ENCODE peak calls at places on chromosomes 16 and 17, in eight cellular contexts. One of them, this sample, is unnamed.
A peak's percentile ranks its signal among the peaks of the same experiment; 100 is the strongest.

GRCh38 chr17:37884516-37884915 is 39.7 kb upstream of the TBC1D3K start:
- DNase-seq in GM23338: peak; percentile 6
- DNase-seq in SK-N-SH: no peak
- DNase-seq in PC-3: no peak
- DNase-seq in PC-9: no peak
- DNase-seq in OCI-LY7: no peak
- DNase-seq in HCT116: no peak
- DNase-seq in hepatocyte: no peak
- DNase-seq in this sample: peak; percentile 80

GRCh38 chr17:65029605-65030308 is 26.8 kb downstream of the GNA13 start:
- DNase-seq in PC-9: no peak
- DNase-seq in HCT116: no peak
- DNase-seq in OCI-LY7: peak; percentile 69
- DNase-seq in GM23338: no peak
- DNase-seq in SK-N-SH: no peak
- DNase-seq in PC-3: no peak
- DNase-seq in hepatocyte: no peak
- DNase-seq in this sample: no peak

GRCh38 chr16:79067600-79067999 is 532.9 kb downstream of the MAF start:
- DNase-seq in PC-9: no peak
- DNase-seq in OCI-LY7: no peak
- DNase-seq in SK-N-SH: no peak
- DNase-seq in hepatocyte: no peak
- DNase-seq in HCT116: no peak
- DNase-seq in PC-3: no peak
- DNase-seq in GM23338: no peak
- DNase-seq in this sample: no peak

GRCh38 chr17:79520134-79520892 is 90.5 kb downstream of the RBFOX3 start:
- DNase-seq in HCT116: no peak
- DNase-seq in PC-3: no peak
- DNase-seq in hepatocyte: no peak
- DNase-seq in OCI-LY7: no peak
- DNase-seq in GM23338: no peak
- DNase-seq in SK-N-SH: peak; percentile 61
- DNase-seq in PC-9: no peak
- DNase-seq in this sample: no peak

GRCh38 chr16:10256855-10257641 is 74.8 kb upstream of the GRIN2A start:
- DNase-seq in OCI-LY7: peak; percentile 67
- DNase-seq in PC-9: peak; percentile 16
- DNase-seq in PC-3: peak; percentile 8
- DNase-seq in hepatocyte: peak; percentile 77
- DNase-seq in GM23338: peak; percentile 80
- DNase-seq in HCT116: no peak
- DNase-seq in SK-N-SH: peak; percentile 86
- DNase-seq in this sample: peak; percentile 38

GRCh38 chr16:1632638-1632970 is 20.4 kb downstream of the CRAMP1 start:
- DNase-seq in PC-3: no peak
- DNase-seq in HCT116: no peak
- DNase-seq in hepatocyte: no peak
- DNase-seq in PC-9: no peak
- DNase-seq in GM23338: no peak
- DNase-seq in OCI-LY7: no peak
- DNase-seq in SK-N-SH: no peak
- DNase-seq in this sample: no peak

GRCh38 chr16:73048292-73049050 is 543 bp upstream of the ZFHX3 start:
- DNase-seq in hepatocyte: peak; percentile 65
- DNase-seq in HCT116: no peak
- DNase-seq in OCI-LY7: no peak
- DNase-seq in GM23338: peak; percentile 72
- DNase-seq in PC-3: peak; percentile 55
- DNase-seq in PC-9: peak; percentile 35
- DNase-seq in SK-N-SH: peak; percentile 73
- DNase-seq in this sample: no peak

GRCh38 chr17:19766421-19767270 is 18.5 kb upstream of the ALDH3A1 start:
- DNase-seq in SK-N-SH: peak; percentile 87
- DNase-seq in GM23338: peak; percentile 79
- DNase-seq in hepatocyte: peak; percentile 85
- DNase-seq in PC-9: peak; percentile 85
- DNase-seq in OCI-LY7: peak; percentile 80
- DNase-seq in HCT116: peak; percentile 41
- DNase-seq in PC-3: peak; percentile 86
- DNase-seq in this sample: peak; percentile 68

GRCh38 chr16:58252716-58253115 is 42.1 kb downstream of the PRSS54 start:
- DNase-seq in OCI-LY7: peak; percentile 9
- DNase-seq in PC-3: no peak
- DNase-seq in PC-9: no peak
- DNase-seq in SK-N-SH: no peak
- DNase-seq in hepatocyte: no peak
- DNase-seq in HCT116: no peak
- DNase-seq in GM23338: peak; percentile 38
- DNase-seq in this sample: no peak

GRCh38 chr17:17134051-17134951 is 71.8 kb downstream of the PLD6 start:
- DNase-seq in GM23338: no peak
- DNase-seq in PC-9: no peak
- DNase-seq in hepatocyte: no peak
- DNase-seq in HCT116: no peak
- DNase-seq in SK-N-SH: no peak
- DNase-seq in PC-3: no peak
- DNase-seq in OCI-LY7: no peak
- DNase-seq in this sample: no peak

GRCh38 chr17:44473367-44473766 is 29.8 kb downstream of the GPATCH8 start:
- DNase-seq in hepatocyte: no peak
- DNase-seq in SK-N-SH: no peak
- DNase-seq in PC-3: no peak
- DNase-seq in HCT116: no peak
- DNase-seq in OCI-LY7: no peak
- DNase-seq in GM23338: no peak
- DNase-seq in PC-9: no peak
- DNase-seq in this sample: no peak

GRCh38 chr17:37570527-37571093 is 38.6 kb downstream of the SYNRG start:
- DNase-seq in PC-9: peak; percentile 72
- DNase-seq in OCI-LY7: peak; percentile 57
- DNase-seq in HCT116: peak; percentile 34
- DNase-seq in GM23338: peak; percentile 83
- DNase-seq in hepatocyte: peak; percentile 66
- DNase-seq in SK-N-SH: peak; percentile 79
- DNase-seq in PC-3: peak; percentile 90
- DNase-seq in this sample: peak; percentile 38

GRCh38 chr16:11398136-11398535 is 52.9 kb downstream of the RMI2 start:
- DNase-seq in GM23338: no peak
- DNase-seq in HCT116: no peak
- DNase-seq in OCI-LY7: no peak
- DNase-seq in hepatocyte: no peak
- DNase-seq in PC-9: no peak
- DNase-seq in SK-N-SH: peak; percentile 16
- DNase-seq in PC-3: no peak
- DNase-seq in this sample: no peak

GRCh38 chr16:11395008-11395948 is 50.0 kb downstream of the RMI2 start:
- DNase-seq in HCT116: no peak
- DNase-seq in hepatocyte: peak; percentile 3
- DNase-seq in PC-3: no peak
- DNase-seq in OCI-LY7: peak; percentile 24
- DNase-seq in SK-N-SH: peak; percentile 29
- DNase-seq in PC-9: no peak
- DNase-seq in GM23338: no peak
- DNase-seq in this sample: no peak

GRCh38 chr16:11395949-11396240 is 50.6 kb downstream of the RMI2 start:
- DNase-seq in HCT116: no peak
- DNase-seq in GM23338: no peak
- DNase-seq in PC-3: no peak
- DNase-seq in SK-N-SH: no peak
- DNase-seq in OCI-LY7: no peak
- DNase-seq in PC-9: no peak
- DNase-seq in hepatocyte: no peak
- DNase-seq in this sample: no peak

GRCh38 chr16:11394593-11394960 is 49.3 kb downstream of the RMI2 start:
- DNase-seq in OCI-LY7: no peak
- DNase-seq in GM23338: no peak
- DNase-seq in PC-9: no peak
- DNase-seq in SK-N-SH: no peak
- DNase-seq in HCT116: no peak
- DNase-seq in hepatocyte: no peak
- DNase-seq in PC-3: no peak
- DNase-seq in this sample: no peak

GRCh38 chr16:11396241-11397048 is 51.2 kb downstream of the RMI2 start:
- DNase-seq in HCT116: no peak
- DNase-seq in GM23338: peak; percentile 93
- DNase-seq in PC-9: peak; percentile 82
- DNase-seq in OCI-LY7: peak; percentile 66
- DNase-seq in PC-3: peak; percentile 76
- DNase-seq in hepatocyte: peak; percentile 86
- DNase-seq in SK-N-SH: peak; percentile 97
- DNase-seq in this sample: peak; percentile 38
- H3K9me2 ChIP-seq in HCT116: no peaks in the 10 kb centered on the region
- H3K9me2 ChIP-seq in GM23338: no peaks in the 10 kb centered on the region
- H3K9me2 ChIP-seq in PC-9: no peaks in the 10 kb centered on the region
- H3K9me2 ChIP-seq in OCI-LY7: no peaks in the 10 kb centered on the region
- H3K9me2 ChIP-seq in PC-3: no peaks in the 10 kb centered on the region
- H3K9me2 ChIP-seq in hepatocyte: no peaks in the 10 kb centered on the region
- H3K9me2 ChIP-seq in SK-N-SH: no peaks in the 10 kb centered on the region
- H3K9me2 ChIP-seq in this sample: no peaks in the 10 kb centered on the region

DNA sequence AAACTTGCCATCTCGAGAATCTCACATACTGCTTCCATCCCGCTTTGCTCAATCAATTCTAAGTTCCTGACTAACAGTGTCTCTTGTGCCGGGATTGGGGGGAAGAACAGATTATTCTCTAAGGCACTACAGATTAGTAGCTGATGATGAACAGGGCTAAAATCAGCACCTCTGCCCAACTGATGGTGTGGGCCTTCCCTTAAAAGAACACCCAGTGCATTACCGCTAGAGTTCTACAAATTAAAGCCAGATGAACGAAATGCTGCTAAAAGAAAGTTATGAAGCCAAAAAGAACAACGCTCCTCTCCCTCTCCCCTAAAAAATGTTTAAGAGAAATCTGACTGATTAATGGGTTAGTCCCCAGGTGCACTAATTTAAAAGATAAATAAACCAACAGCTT is 4.4 kb downstream of the CDC27 start:
- DNase-seq in PC-9: no peak
- DNase-seq in GM23338: no peak
- DNase-seq in SK-N-SH: peak; percentile 41
- DNase-seq in HCT116: no peak
- DNase-seq in PC-3: no peak
- DNase-seq in OCI-LY7: no peak
- DNase-seq in hepatocyte: no peak
- DNase-seq in this sample: no peak
- H3K4me1 ChIP-seq in PC-9: peaks cover 28% of the 10 kb centered on the region
- H3K4me1 ChIP-seq in GM23338: peaks cover 26% of the 10 kb centered on the region
- H3K4me1 ChIP-seq in SK-N-SH: no peaks in the 10 kb centered on the region
- H3K4me1 ChIP-seq in HCT116: peaks cover 10% of the 10 kb centered on the region
- H3K4me1 ChIP-seq in PC-3: peaks cover 22% of the 10 kb centered on the region
- H3K4me1 ChIP-seq in OCI-LY7: peaks cover 53% of the 10 kb centered on the region
- H3K4me1 ChIP-seq in hepatocyte: peaks cover 17% of the 10 kb centered on the region
- H3K4me1 ChIP-seq in this sample: peaks cover 8% of the 10 kb centered on the region

GRCh38 chr17:48468299-48468698 is 38.3 kb upstream of the SKAP1 start:
- DNase-seq in PC-3: no peak
- DNase-seq in hepatocyte: no peak
- DNase-seq in PC-9: no peak
- DNase-seq in GM23338: no peak
- DNase-seq in SK-N-SH: no peak
- DNase-seq in HCT116: no peak
- DNase-seq in OCI-LY7: peak; percentile 78
- DNase-seq in this sample: peak; percentile 79

GRCh38 chr17:48472485-48473281 is 42.7 kb upstream of the SKAP1 start:
- DNase-seq in OCI-LY7: peak; percentile 37
- DNase-seq in HCT116: peak; percentile 60
- DNase-seq in SK-N-SH: no peak
- DNase-seq in GM23338: peak; percentile 51
- DNase-seq in PC-9: peak; percentile 63
- DNase-seq in PC-3: peak; percentile 96
- DNase-seq in hepatocyte: no peak
- DNase-seq in this sample: peak; percentile 73

GRCh38 chr17:48469227-48469626 is 39.2 kb upstream of the SKAP1 start:
- DNase-seq in OCI-LY7: no peak
- DNase-seq in HCT116: no peak
- DNase-seq in SK-N-SH: no peak
- DNase-seq in PC-9: no peak
- DNase-seq in GM23338: no peak
- DNase-seq in PC-3: no peak
- DNase-seq in hepatocyte: no peak
- DNase-seq in this sample: no peak

GRCh38 chr17:48471807-48472484 is 41.9 kb upstream of the SKAP1 start:
- DNase-seq in HCT116: no peak
- DNase-seq in GM23338: peak; percentile 30
- DNase-seq in PC-3: no peak
- DNase-seq in OCI-LY7: no peak
- DNase-seq in PC-9: peak; percentile 6
- DNase-seq in hepatocyte: no peak
- DNase-seq in SK-N-SH: no peak
- DNase-seq in this sample: no peak

GRCh38 chr17:48470388-48471034 is 40.5 kb upstream of the SKAP1 start:
- DNase-seq in OCI-LY7: peak; percentile 83
- DNase-seq in SK-N-SH: no peak
- DNase-seq in PC-3: peak; percentile 47
- DNase-seq in hepatocyte: no peak
- DNase-seq in HCT116: peak; percentile 64
- DNase-seq in GM23338: peak; percentile 55
- DNase-seq in PC-9: no peak
- DNase-seq in this sample: no peak
- TF ChIP-seq CTCF in OCI-LY7: no peak
- TF ChIP-seq CTCF in SK-N-SH: peak; percentile 48
- TF ChIP-seq CTCF in PC-3: peak; percentile 40
- TF ChIP-seq CTCF in hepatocyte: peak; percentile 15
- TF ChIP-seq CTCF in HCT116: peak; percentile 34
- TF ChIP-seq CTCF in GM23338: peak; percentile 27
- TF ChIP-seq CTCF in PC-9: no peak
- TF ChIP-seq CTCF in this sample: no peak

GRCh38 chr17:34913001-34913400 is 48.3 kb downstream of the CCT6B start:
- DNase-seq in GM23338: peak; percentile 54
- DNase-seq in PC-3: no peak
- DNase-seq in OCI-LY7: no peak
- DNase-seq in HCT116: no peak
- DNase-seq in SK-N-SH: no peak
- DNase-seq in hepatocyte: no peak
- DNase-seq in PC-9: no peak
- DNase-seq in this sample: no peak

GRCh38 chr17:34917381-34917780 is 43.9 kb downstream of the CCT6B start:
- DNase-seq in PC-3: no peak
- DNase-seq in OCI-LY7: no peak
- DNase-seq in hepatocyte: no peak
- DNase-seq in GM23338: no peak
- DNase-seq in HCT116: no peak
- DNase-seq in SK-N-SH: no peak
- DNase-seq in PC-9: no peak
- DNase-seq in this sample: no peak

GRCh38 chr17:34916120-34916519 is 45.1 kb downstream of the CCT6B start:
- DNase-seq in hepatocyte: no peak
- DNase-seq in GM23338: no peak
- DNase-seq in OCI-LY7: no peak
- DNase-seq in PC-9: no peak
- DNase-seq in HCT116: no peak
- DNase-seq in SK-N-SH: no peak
- DNase-seq in PC-3: no peak
- DNase-seq in this sample: no peak
- H3K9me2 ChIP-seq in hepatocyte: no peaks in the 10 kb centered on the region
- H3K9me2 ChIP-seq in GM23338: peaks cover 3% of the 10 kb centered on the region
- H3K9me2 ChIP-seq in OCI-LY7: no peaks in the 10 kb centered on the region
- H3K9me2 ChIP-seq in PC-9: no peaks in the 10 kb centered on the region
- H3K9me2 ChIP-seq in HCT116: no peaks in the 10 kb centered on the region
- H3K9me2 ChIP-seq in SK-N-SH: no peaks in the 10 kb centered on the region
- H3K9me2 ChIP-seq in PC-3: no peaks in the 10 kb centered on the region
- H3K9me2 ChIP-seq in this sample: no peaks in the 10 kb centered on the region